ENCODE peak calls at places on chromosomes 13 and 19, in six cellular contexts. X, U, R, T, O and S are unnamed samples.

GRCh38 chr19:34482380-34483250 is 1.1 kb downstream of the WTIP start:
- DNase-seq in O (no peak), X (no peak), U (no peak), T (no peak), R (no peak), S (no peak)

GRCh38 chr13:94123543-94123942 is 355.9 kb downstream of the DCT start:
- DNase-seq in U (no peak), T (no peak), O (no peak), X (no peak), R (no peak), S (no peak)

GRCh38 chr19:49560358-49560900 is 19.9 kb downstream of the NOSIP start:
- DNase-seq in X (peak; percentile 45), R (peak; percentile 34), O (no peak), T (peak; percentile 49), U (no peak), S (peak; percentile 51)

GRCh38 chr13:106133025-106133424 is 402.4 kb downstream of the EFNB2 start:
- DNase-seq in O (no peak), U (no peak), X (no peak), R (no peak), T (no peak), S (no peak)

GRCh38 chr13:41408061-41408460 is 49.3 kb upstream of the RGCC start:
- DNase-seq in O (no peak), X (no peak), T (no peak), R (no peak), U (no peak), S (no peak)

GRCh38 chr19:55443824-55444719 is 972 bp upstream of the SHISA7 start:
- DNase-seq in U (no peak), R (no peak), O (no peak), T (no peak), X (no peak), S (no peak)

GRCh38 chr13:21234537-21234936 is 58.1 kb downstream of the MRPL57 start:
- DNase-seq in O (no peak), X (peak; percentile 16), T (no peak), R (no peak), U (no peak), S (no peak)

GRCh38 chr13:97259787-97260641 is 37.9 kb downstream of the MBNL2 start:
- DNase-seq in R (no peak), O (no peak), U (no peak), X (no peak), T (no peak), S (no peak)

GRCh38 chr19:56097306-56097705 is 23.8 kb downstream of the ZNF787 start:
- DNase-seq in T (no peak), U (no peak), R (no peak), O (no peak), X (no peak), S (no peak)

GRCh38 chr19:50325310-50326100 is 3.7 kb downstream of the KCNC3 start:
- DNase-seq in U (peak; percentile 54), O (no peak), T (peak; percentile 62), X (peak; percentile 46), R (peak; percentile 54), S (peak; percentile 55)

DNA sequence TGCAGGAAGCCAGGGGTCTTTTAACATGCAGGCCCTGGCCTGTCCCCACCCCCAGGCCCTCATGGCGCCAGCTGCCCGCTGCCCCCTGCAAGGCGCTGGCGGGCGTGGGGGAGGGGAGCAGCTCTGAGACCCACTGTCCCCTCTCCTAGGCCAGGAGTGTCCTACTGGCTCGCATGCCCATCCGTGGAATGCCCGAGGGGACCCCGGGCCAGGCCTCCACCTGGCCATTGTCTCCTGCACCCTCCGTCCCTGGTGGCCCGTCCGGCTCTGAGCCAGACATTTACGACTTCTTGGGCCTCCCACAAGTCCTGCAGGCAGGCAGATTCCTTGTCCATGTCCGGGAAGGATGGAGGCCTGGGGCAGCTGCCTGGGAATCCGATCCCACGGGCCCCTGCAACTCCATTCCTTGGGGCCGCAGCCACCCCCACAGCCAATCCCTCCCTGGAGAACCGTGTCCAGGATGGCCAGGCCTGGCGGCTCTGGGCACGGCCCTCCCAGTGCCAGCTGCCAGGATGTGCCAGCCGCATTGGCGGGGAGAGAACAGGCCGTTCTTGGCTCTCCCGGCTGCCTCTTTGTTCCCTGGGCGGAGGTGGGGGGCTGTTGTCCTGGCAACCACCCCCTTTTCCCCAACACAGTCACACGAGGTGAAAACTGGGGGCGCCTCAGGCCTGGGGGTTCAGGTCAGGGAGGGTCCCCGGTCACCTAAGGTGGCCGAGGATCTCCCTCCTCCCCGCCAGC is 10.5 kb upstream of the PLIN3 start:
- DNase-seq in U (no peak), R (no peak), O (no peak), X (no peak), T (peak; percentile 31), S (no peak)
- H3K27ac ChIP-seq in U (no peak overlapping the region), R (no peak overlapping the region), O (no peak overlapping the region), X (peak overlapping the region; percentile 73), T (peak overlapping the region; percentile 70), S (no peak overlapping the region)

GRCh38 chr19:23557381-23557780 is 129.6 kb downstream of the ZNF675 start:
- DNase-seq in X (no peak), U (no peak), T (no peak), O (no peak), R (no peak), S (no peak)
- H3K9me3 ChIP-seq in X (no peaks in the 10 kb centered on the region), U (no peaks in the 10 kb centered on the region), T (no peaks in the 10 kb centered on the region), O (no peaks in the 10 kb centered on the region), R (no peaks in the 10 kb centered on the region), S (peaks cover 4% of the 10 kb centered on the region)

GRCh38 chr19:31350693-31351211 is 1.5 kb upstream of the TSHZ3 start:
- DNase-seq in T (peak; percentile 41), U (no peak), O (peak; percentile 69), X (peak; percentile 65), R (no peak), S (no peak)
- H3K27ac ChIP-seq in T (peak overlapping the region; percentile 97), U (peak overlapping the region; percentile 67), O (peak overlapping the region; percentile 99), X (peak overlapping the region; percentile 78), R (no peak overlapping the region), S (no peak overlapping the region)

DNA sequence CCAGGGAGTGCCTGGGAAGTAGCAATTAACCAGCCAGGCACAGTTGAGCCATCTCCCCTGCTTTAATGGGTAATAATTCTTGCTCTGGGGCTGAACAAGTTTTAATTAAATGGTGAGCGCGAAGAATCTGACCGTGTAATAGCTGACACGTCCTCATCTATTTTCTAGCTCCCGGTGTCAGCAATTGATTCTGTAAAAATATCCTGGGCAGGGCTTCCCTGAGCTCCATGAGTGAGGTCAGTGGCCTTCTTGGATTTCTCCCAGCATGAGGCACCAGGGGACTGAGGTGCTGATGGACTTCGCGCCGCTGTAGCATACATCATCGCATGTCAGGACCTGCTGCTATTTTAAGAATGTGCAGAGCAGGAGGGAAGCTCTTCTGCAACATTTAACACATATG is 27.0 kb downstream of the SIPA1L3 start:
- DNase-seq in U (no peak), O (no peak), T (no peak), X (peak; percentile 53), R (no peak), S (no peak)
- H3K9me3 ChIP-seq in U (no peaks in the 10 kb centered on the region), O (no peaks in the 10 kb centered on the region), T (no peaks in the 10 kb centered on the region), X (peaks cover 7% of the 10 kb centered on the region), R (no peaks in the 10 kb centered on the region), S (peaks cover 10% of the 10 kb centered on the region)

GRCh38 chr19:16684216-16684615 is 23.3 kb downstream of the TMEM38A start:
- DNase-seq in U (no peak), X (no peak), T (no peak), O (no peak), R (no peak), S (no peak)

GRCh38 chr19:16682539-16682938 is 21.6 kb downstream of the TMEM38A start:
- DNase-seq in O (no peak), X (no peak), R (no peak), U (no peak), T (no peak), S (no peak)

DNA sequence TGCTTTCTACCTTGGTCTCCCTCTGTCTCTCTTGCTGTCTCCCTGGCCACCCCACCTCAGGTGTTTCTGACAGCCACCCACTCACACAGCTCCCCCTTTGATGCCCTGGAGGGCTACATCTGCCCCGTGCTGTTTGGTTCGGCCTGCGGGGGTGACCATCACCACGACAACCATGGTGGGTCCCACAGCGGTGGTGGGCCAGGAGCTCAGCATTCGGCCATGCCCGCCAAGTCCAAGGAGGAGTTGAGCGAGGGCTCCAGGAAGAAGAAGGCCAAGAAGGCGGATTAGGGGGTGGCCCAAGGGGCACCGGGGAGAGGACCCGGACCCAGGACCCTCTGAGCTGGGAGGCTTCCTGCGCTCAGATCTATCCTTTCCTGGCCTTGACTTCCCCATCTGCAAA is 27.1 kb downstream of the TMEM38A start:
- DNase-seq in U (no peak), R (no peak), O (no peak), T (no peak), X (no peak), S (no peak)
- H3K27ac ChIP-seq in U (no peak overlapping the region), R (no peak overlapping the region), O (no peak overlapping the region), T (no peak overlapping the region), X (no peak overlapping the region), S (no peak overlapping the region)

DNA sequence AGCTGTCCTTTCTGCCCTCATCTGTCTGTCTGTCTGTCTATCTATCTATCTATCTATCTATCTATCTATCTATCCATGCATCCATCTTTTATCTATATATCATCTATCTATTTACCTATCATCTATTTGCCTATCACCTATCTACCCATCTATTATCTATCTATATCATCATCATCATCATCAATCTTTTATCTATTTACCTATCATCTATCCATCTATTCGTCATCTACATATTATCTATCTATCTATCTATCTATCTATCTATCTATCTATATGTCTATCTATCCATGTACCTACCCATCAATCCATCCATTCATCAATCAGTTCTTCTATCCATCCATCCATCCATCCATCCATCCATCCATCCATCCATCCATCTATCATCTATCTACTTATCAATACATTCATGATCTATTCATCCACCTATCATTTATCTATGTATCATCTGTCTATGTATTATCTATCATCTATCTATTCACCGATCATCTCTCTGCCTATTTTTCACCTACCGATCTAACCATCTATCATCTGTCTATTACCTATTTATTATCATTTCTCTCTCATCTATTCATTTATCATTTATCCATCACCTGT is 49.2 kb upstream of the ADGRE1 start:
- DNase-seq in R (no peak), T (no peak), X (no peak), U (no peak), O (no peak), S (no peak)
- H3K9me3 ChIP-seq in R (no peaks in the 10 kb centered on the region), T (no peaks in the 10 kb centered on the region), X (no peaks in the 10 kb centered on the region), U (no peaks in the 10 kb centered on the region), O (peaks cover 5% of the 10 kb centered on the region), S (no peaks in the 10 kb centered on the region)

GRCh38 chr13:62358646-62358932 is 942.9 kb upstream of the PCDH20 start:
- DNase-seq in T (no peak), X (no peak), U (no peak), R (no peak), O (no peak), S (no peak)
- H3K27ac ChIP-seq in T (no peak overlapping the region), X (no peak overlapping the region), U (no peak overlapping the region), R (no peak overlapping the region), O (no peak overlapping the region), S (no peak overlapping the region)

GRCh38 chr19:6062961-6063575 is 47.2 kb downstream of the RFX2 start:
- DNase-seq in O (peak; percentile 15), T (peak; percentile 8), R (no peak), X (no peak), U (peak; percentile 22), S (no peak)
- H3K9me3 ChIP-seq in O (no peaks in the 10 kb centered on the region), T (no peaks in the 10 kb centered on the region), R (no peaks in the 10 kb centered on the region), X (no peaks in the 10 kb centered on the region), U (no peaks in the 10 kb centered on the region), S (no peaks in the 10 kb centered on the region)